ENCODE peak calls at places on chromosomes 3 and 15, in nine cellular contexts. One of them, this sample, is unnamed.

GRCh38 chr3:78221796-78222195 is 1181.9 kb downstream of the ROBO2 start:
- DNase-seq in natural killer cell: no peak
- DNase-seq in AG09309: no peak
- DNase-seq in CD8-positive, alpha-beta T cell: no peak
- DNase-seq in thoracic aorta: no peak
- DNase-seq in endothelial cell: no peak
- DNase-seq in choroid plexus epithelial cell: no peak
- DNase-seq in fibroblast of mammary gland: peak; percentile 2
- DNase-seq in GM20000: no peak
- DNase-seq in this sample: no peak

GRCh38 chr3:46566040-46566631 is at the start of gene LRRC2:
- DNase-seq in fibroblast of mammary gland: peak; percentile 66
- DNase-seq in natural killer cell: no peak
- DNase-seq in GM20000: no peak
- DNase-seq in CD8-positive, alpha-beta T cell: no peak
- DNase-seq in endothelial cell: peak; percentile 31
- DNase-seq in AG09309: peak; percentile 27
- DNase-seq in thoracic aorta: no peak
- DNase-seq in choroid plexus epithelial cell: peak; percentile 71
- DNase-seq in this sample: no peak

GRCh38 chr3:13798401-13798800 is 81.5 kb downstream of the WNT7A start:
- DNase-seq in AG09309: no peak
- DNase-seq in thoracic aorta: no peak
- DNase-seq in natural killer cell: no peak
- DNase-seq in GM20000: no peak
- DNase-seq in endothelial cell: no peak
- DNase-seq in choroid plexus epithelial cell: no peak
- DNase-seq in CD8-positive, alpha-beta T cell: no peak
- DNase-seq in fibroblast of mammary gland: no peak
- DNase-seq in this sample: no peak

GRCh38 chr3:73451276-73451973 is 173.3 kb downstream of the PDZRN3 start:
- DNase-seq in choroid plexus epithelial cell: no peak
- DNase-seq in CD8-positive, alpha-beta T cell: no peak
- DNase-seq in GM20000: no peak
- DNase-seq in natural killer cell: no peak
- DNase-seq in endothelial cell: no peak
- DNase-seq in AG09309: no peak
- DNase-seq in thoracic aorta: no peak
- DNase-seq in fibroblast of mammary gland: peak; percentile 31
- DNase-seq in this sample: no peak

GRCh38 chr3:17258823-17259436 is 374.2 kb downstream of the PLCL2 start:
- DNase-seq in natural killer cell: no peak
- DNase-seq in CD8-positive, alpha-beta T cell: no peak
- DNase-seq in AG09309: no peak
- DNase-seq in thoracic aorta: no peak
- DNase-seq in fibroblast of mammary gland: peak; percentile 53
- DNase-seq in choroid plexus epithelial cell: peak; percentile 58
- DNase-seq in GM20000: peak; percentile 41
- DNase-seq in endothelial cell: peak; percentile 23
- DNase-seq in this sample: no peak

GRCh38 chr15:83299462-83299861 is 15.0 kb upstream of the BNC1 start:
- DNase-seq in AG09309: no peak
- DNase-seq in CD8-positive, alpha-beta T cell: no peak
- DNase-seq in natural killer cell: no peak
- DNase-seq in choroid plexus epithelial cell: no peak
- DNase-seq in GM20000: no peak
- DNase-seq in fibroblast of mammary gland: no peak
- DNase-seq in endothelial cell: no peak
- DNase-seq in thoracic aorta: no peak
- DNase-seq in this sample: no peak

GRCh38 chr3:37386627-37387230 is 212.3 kb upstream of the LRRFIP2 start:
- DNase-seq in thoracic aorta: no peak
- DNase-seq in choroid plexus epithelial cell: peak; percentile 61
- DNase-seq in GM20000: no peak
- DNase-seq in natural killer cell: no peak
- DNase-seq in AG09309: peak; percentile 7
- DNase-seq in fibroblast of mammary gland: peak; percentile 24
- DNase-seq in endothelial cell: no peak
- DNase-seq in CD8-positive, alpha-beta T cell: no peak
- DNase-seq in this sample: no peak

GRCh38 chr15:31439328-31439727 is 112.7 kb downstream of the KLF13 start:
- DNase-seq in natural killer cell: no peak
- DNase-seq in fibroblast of mammary gland: peak; percentile 41
- DNase-seq in CD8-positive, alpha-beta T cell: no peak
- DNase-seq in choroid plexus epithelial cell: no peak
- DNase-seq in endothelial cell: peak; percentile 62
- DNase-seq in thoracic aorta: no peak
- DNase-seq in GM20000: peak; percentile 64
- DNase-seq in AG09309: no peak
- DNase-seq in this sample: peak; percentile 64

GRCh38 chr3:160921020-160921635 is 165.1 kb downstream of the PPM1L start:
- DNase-seq in thoracic aorta: no peak
- DNase-seq in CD8-positive, alpha-beta T cell: no peak
- DNase-seq in AG09309: peak; percentile 8
- DNase-seq in endothelial cell: peak; percentile 33
- DNase-seq in fibroblast of mammary gland: peak; percentile 61
- DNase-seq in GM20000: peak; percentile 41
- DNase-seq in natural killer cell: no peak
- DNase-seq in choroid plexus epithelial cell: peak; percentile 76
- DNase-seq in this sample: no peak
- TF ChIP-seq CTCF in thoracic aorta: peak; percentile 79
- TF ChIP-seq CTCF in CD8-positive, alpha-beta T cell: peak; percentile 16
- TF ChIP-seq CTCF in AG09309: peak; percentile 87
- TF ChIP-seq CTCF in endothelial cell: peak; percentile 81
- TF ChIP-seq CTCF in fibroblast of mammary gland: peak; percentile 97
- TF ChIP-seq CTCF in GM20000: peak; percentile 71
- TF ChIP-seq CTCF in natural killer cell: peak; percentile 44
- TF ChIP-seq CTCF in choroid plexus epithelial cell: peak; percentile 96
- TF ChIP-seq CTCF in this sample: peak; percentile 87

GRCh38 chr3:138114431-138114918 is 933 bp downstream of the DZIP1L start:
- DNase-seq in choroid plexus epithelial cell: peak; percentile 49
- DNase-seq in GM20000: no peak
- DNase-seq in fibroblast of mammary gland: peak; percentile 28
- DNase-seq in natural killer cell: no peak
- DNase-seq in endothelial cell: peak; percentile 11
- DNase-seq in thoracic aorta: no peak
- DNase-seq in AG09309: no peak
- DNase-seq in CD8-positive, alpha-beta T cell: no peak
- DNase-seq in this sample: no peak

GRCh38 chr3:138112362-138112761 is 3.0 kb downstream of the DZIP1L start:
- DNase-seq in CD8-positive, alpha-beta T cell: no peak
- DNase-seq in thoracic aorta: no peak
- DNase-seq in fibroblast of mammary gland: peak; percentile 49
- DNase-seq in endothelial cell: no peak
- DNase-seq in AG09309: no peak
- DNase-seq in natural killer cell: no peak
- DNase-seq in choroid plexus epithelial cell: no peak
- DNase-seq in GM20000: no peak
- DNase-seq in this sample: no peak

GRCh38 chr3:138113309-138113708 is 2.1 kb downstream of the DZIP1L start:
- DNase-seq in natural killer cell: no peak
- DNase-seq in choroid plexus epithelial cell: peak; percentile 19
- DNase-seq in GM20000: no peak
- DNase-seq in fibroblast of mammary gland: no peak
- DNase-seq in AG09309: no peak
- DNase-seq in CD8-positive, alpha-beta T cell: no peak
- DNase-seq in thoracic aorta: no peak
- DNase-seq in endothelial cell: no peak
- DNase-seq in this sample: no peak

GRCh38 chr3:138118863-138119766 is 3.7 kb upstream of the DZIP1L start:
- DNase-seq in fibroblast of mammary gland: peak; percentile 75
- DNase-seq in CD8-positive, alpha-beta T cell: peak; percentile 26
- DNase-seq in choroid plexus epithelial cell: peak; percentile 81
- DNase-seq in GM20000: peak; percentile 79
- DNase-seq in endothelial cell: peak; percentile 85
- DNase-seq in AG09309: no peak
- DNase-seq in thoracic aorta: peak; percentile 31
- DNase-seq in natural killer cell: no peak
- DNase-seq in this sample: no peak

DNA sequence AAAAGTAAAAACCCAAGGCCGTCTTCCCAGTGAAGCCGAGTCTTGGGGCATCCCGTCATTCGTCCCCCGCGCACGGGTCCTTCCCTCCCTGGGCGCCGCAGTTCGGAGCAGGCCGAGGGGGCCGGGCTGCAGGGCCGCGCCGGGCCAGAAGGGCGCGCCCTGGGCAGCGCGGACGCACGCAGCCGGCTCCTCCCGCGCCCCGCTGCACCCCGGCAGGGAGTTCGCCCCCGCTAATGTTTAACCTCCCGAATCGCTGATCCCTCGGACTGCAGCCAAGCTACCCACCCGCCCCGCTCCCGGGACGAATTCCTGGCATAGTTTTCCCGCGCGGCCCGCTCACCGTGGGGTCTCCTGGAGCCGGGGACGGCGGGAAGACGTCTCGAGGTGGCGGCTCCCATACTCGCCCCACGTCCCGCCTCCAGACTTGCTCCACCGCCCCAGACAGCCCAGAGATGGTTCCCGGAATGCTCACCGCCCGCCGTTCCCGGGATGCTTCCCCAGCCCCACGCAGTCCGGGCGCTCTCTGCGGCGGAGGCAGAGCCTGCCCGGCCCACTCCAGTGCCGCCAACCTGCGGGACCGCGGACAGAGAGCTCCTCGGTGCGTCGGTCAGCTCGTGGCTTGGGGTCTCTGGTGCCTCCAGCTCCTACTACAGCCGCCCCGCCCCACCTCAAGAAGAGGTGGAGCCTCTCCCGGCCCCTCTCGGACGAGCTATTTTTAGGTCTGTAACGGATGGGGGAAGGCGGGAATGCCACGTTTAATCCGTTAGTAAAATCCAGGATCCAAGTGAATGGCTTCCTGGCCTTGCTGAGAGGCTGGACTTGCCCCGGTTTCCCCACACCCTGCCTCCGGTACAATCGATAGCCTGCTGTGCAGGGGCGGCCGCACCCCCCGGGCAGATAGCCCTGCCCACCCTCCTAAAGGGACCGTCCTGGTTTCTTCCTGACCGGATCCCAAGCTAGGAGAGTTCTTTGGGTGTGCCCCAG is at the start of gene DZIP1L:
- DNase-seq in thoracic aorta: no peak
- DNase-seq in GM20000: peak; percentile 81
- DNase-seq in fibroblast of mammary gland: peak; percentile 68
- DNase-seq in choroid plexus epithelial cell: peak; percentile 64
- DNase-seq in endothelial cell: peak; percentile 60
- DNase-seq in natural killer cell: no peak
- DNase-seq in AG09309: no peak
- DNase-seq in CD8-positive, alpha-beta T cell: no peak
- DNase-seq in this sample: no peak
- TF ChIP-seq CTCF in thoracic aorta: peak; percentile 57
- TF ChIP-seq CTCF in GM20000: peak; percentile 63
- TF ChIP-seq CTCF in fibroblast of mammary gland: no peak
- TF ChIP-seq CTCF in choroid plexus epithelial cell: peak; percentile 18
- TF ChIP-seq CTCF in endothelial cell: peak; percentile 22
- TF ChIP-seq CTCF in natural killer cell: no peak
- TF ChIP-seq CTCF in AG09309: peak; percentile 2
- TF ChIP-seq CTCF in CD8-positive, alpha-beta T cell: no peak
- TF ChIP-seq CTCF in this sample: peak; percentile 82

DNA sequence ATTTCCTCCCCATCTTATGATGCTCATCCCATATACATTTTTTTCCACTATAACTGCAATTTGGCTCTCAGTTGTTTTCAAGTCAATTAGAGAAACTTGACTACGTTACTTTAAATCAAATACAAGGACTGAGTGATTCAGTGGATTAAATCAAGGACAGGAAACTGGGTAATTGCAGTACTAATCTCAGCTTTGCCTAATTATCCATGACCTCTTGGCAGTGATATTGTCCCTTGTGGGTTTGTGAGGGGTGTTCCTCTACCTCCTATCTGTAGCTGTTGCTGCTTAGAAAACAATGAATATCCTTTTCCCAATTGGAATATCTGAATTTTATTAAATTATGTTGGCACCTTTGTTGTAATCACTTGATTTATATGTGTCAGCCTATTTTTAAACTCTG is 79.4 kb downstream of the ZPLD1 start:
- DNase-seq in thoracic aorta: no peak
- DNase-seq in fibroblast of mammary gland: no peak
- DNase-seq in endothelial cell: no peak
- DNase-seq in GM20000: no peak
- DNase-seq in AG09309: no peak
- DNase-seq in natural killer cell: no peak
- DNase-seq in CD8-positive, alpha-beta T cell: no peak
- DNase-seq in choroid plexus epithelial cell: no peak
- DNase-seq in this sample: no peak
- TF ChIP-seq CTCF in thoracic aorta: no peak
- TF ChIP-seq CTCF in fibroblast of mammary gland: no peak
- TF ChIP-seq CTCF in endothelial cell: no peak
- TF ChIP-seq CTCF in GM20000: no peak
- TF ChIP-seq CTCF in AG09309: no peak
- TF ChIP-seq CTCF in natural killer cell: no peak
- TF ChIP-seq CTCF in CD8-positive, alpha-beta T cell: no peak
- TF ChIP-seq CTCF in choroid plexus epithelial cell: no peak
- TF ChIP-seq CTCF in this sample: no peak

GRCh38 chr3:108830991-108831390 is 8.4 kb downstream of the TRAT1 start:
- DNase-seq in choroid plexus epithelial cell: no peak
- DNase-seq in endothelial cell: no peak
- DNase-seq in CD8-positive, alpha-beta T cell: no peak
- DNase-seq in GM20000: no peak
- DNase-seq in thoracic aorta: no peak
- DNase-seq in AG09309: no peak
- DNase-seq in natural killer cell: no peak
- DNase-seq in fibroblast of mammary gland: no peak
- DNase-seq in this sample: no peak

GRCh38 chr3:108838411-108838810 is 15.8 kb downstream of the TRAT1 start:
- DNase-seq in thoracic aorta: no peak
- DNase-seq in GM20000: no peak
- DNase-seq in AG09309: no peak
- DNase-seq in fibroblast of mammary gland: no peak
- DNase-seq in natural killer cell: no peak
- DNase-seq in CD8-positive, alpha-beta T cell: no peak
- DNase-seq in endothelial cell: no peak
- DNase-seq in choroid plexus epithelial cell: no peak
- DNase-seq in this sample: no peak

GRCh38 chr3:108834551-108834950 is 12.0 kb downstream of the TRAT1 start:
- DNase-seq in fibroblast of mammary gland: no peak
- DNase-seq in choroid plexus epithelial cell: no peak
- DNase-seq in AG09309: no peak
- DNase-seq in endothelial cell: no peak
- DNase-seq in thoracic aorta: no peak
- DNase-seq in natural killer cell: no peak
- DNase-seq in CD8-positive, alpha-beta T cell: no peak
- DNase-seq in GM20000: no peak
- DNase-seq in this sample: no peak

GRCh38 chr3:108833616-108834015 is 11.0 kb downstream of the TRAT1 start:
- DNase-seq in thoracic aorta: no peak
- DNase-seq in fibroblast of mammary gland: no peak
- DNase-seq in natural killer cell: no peak
- DNase-seq in endothelial cell: no peak
- DNase-seq in CD8-positive, alpha-beta T cell: no peak
- DNase-seq in choroid plexus epithelial cell: no peak
- DNase-seq in GM20000: no peak
- DNase-seq in AG09309: no peak
- DNase-seq in this sample: no peak

DNA sequence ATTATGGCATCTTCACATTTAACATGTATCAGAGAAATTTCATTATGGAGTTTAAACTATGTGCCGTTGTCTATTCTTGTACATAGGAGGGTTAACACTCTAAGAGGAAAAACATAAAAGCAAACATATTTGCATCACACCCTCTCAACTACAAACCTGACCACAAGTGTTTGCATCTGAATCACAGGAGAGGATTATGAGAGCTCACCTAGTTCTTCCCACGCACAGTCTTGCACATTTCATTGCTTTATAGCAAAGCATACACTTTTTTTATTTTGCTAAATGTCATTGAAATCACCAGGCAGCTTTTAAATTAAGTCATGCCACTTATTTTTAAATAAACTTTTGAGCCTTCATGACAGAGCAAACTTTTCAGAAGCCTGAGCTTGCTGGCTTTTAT is 12.5 kb downstream of the TRAT1 start:
- DNase-seq in endothelial cell: no peak
- DNase-seq in CD8-positive, alpha-beta T cell: no peak
- DNase-seq in fibroblast of mammary gland: no peak
- DNase-seq in thoracic aorta: no peak
- DNase-seq in choroid plexus epithelial cell: no peak
- DNase-seq in GM20000: no peak
- DNase-seq in natural killer cell: no peak
- DNase-seq in AG09309: no peak
- DNase-seq in this sample: no peak
- TF ChIP-seq CTCF in endothelial cell: no peak
- TF ChIP-seq CTCF in CD8-positive, alpha-beta T cell: no peak
- TF ChIP-seq CTCF in fibroblast of mammary gland: no peak
- TF ChIP-seq CTCF in thoracic aorta: no peak
- TF ChIP-seq CTCF in choroid plexus epithelial cell: no peak
- TF ChIP-seq CTCF in GM20000: no peak
- TF ChIP-seq CTCF in natural killer cell: no peak
- TF ChIP-seq CTCF in AG09309: no peak
- TF ChIP-seq CTCF in this sample: no peak

This sample was measured in CD14-positive monocyte.